ENCODE peak calls at places on chromosomes 7 and 10, in eight cellular contexts. E, D, H, O, R, G, I and L are unnamed samples.
A peak's percentile ranks its signal among the peaks of the same experiment; 100 is the strongest.

GRCh38 chr7:46603780-46604725 is 683.0 kb upstream of the IGFBP3 start:
- DNase-seq in G (peak; percentile 89), I (peak; percentile 93), D (peak; percentile 71), R (peak; percentile 33), O (peak; percentile 21), E (peak; percentile 99), H (peak; percentile 33), L (peak; percentile 97)

GRCh38 chr10:62617702-62618451 is 186.6 kb upstream of the ADO start:
- DNase-seq in D (no peak), E (no peak), H (no peak), R (no peak), I (no peak), G (no peak), O (no peak), L (no peak)

GRCh38 chr7:14073543-14073942 is 84.1 kb upstream of the ETV1 start:
- DNase-seq in R (no peak), G (no peak), I (no peak), E (no peak), O (no peak), D (no peak), H (no peak), L (no peak)

GRCh38 chr10:77173615-77174461 is 463.8 kb downstream of the KCNMA1 start:
- DNase-seq in R (peak; percentile 41), D (peak; percentile 77), I (peak; percentile 82), G (peak; percentile 75), E (peak; percentile 86), O (peak; percentile 50), H (peak; percentile 79), L (no peak)

GRCh38 chr10:78764436-78764835 is 304.3 kb upstream of the ZMIZ1 start:
- DNase-seq in E (no peak), G (no peak), H (no peak), I (no peak), R (no peak), D (no peak), O (no peak), L (no peak)

GRCh38 chr10:88755753-88756152 is 4.1 kb upstream of the LIPN start:
- DNase-seq in G (no peak), D (no peak), E (no peak), I (no peak), R (no peak), O (no peak), H (no peak), L (no peak)

GRCh38 chr7:16347461-16348192 is 73.7 kb downstream of the CRPPA start:
- DNase-seq in H (peak; percentile 13), D (no peak), E (no peak), O (no peak), I (peak; percentile 38), G (no peak), R (no peak), L (no peak)

GRCh38 chr10:122639801-122640200 is 59.8 kb downstream of the C10orf120 start:
- DNase-seq in R (no peak), E (peak; percentile 38), H (no peak), D (no peak), G (no peak), O (no peak), I (no peak), L (no peak)

GRCh38 chr7:78020874-78021249 is 222.3 kb downstream of the PHTF2 start:
- DNase-seq in R (no peak), I (peak; percentile 16), O (no peak), H (no peak), D (no peak), G (no peak), E (no peak), L (no peak)

GRCh38 chr7:2757361-2757903 is 69.4 kb downstream of the AMZ1 start:
- DNase-seq in R (no peak), O (no peak), H (no peak), D (no peak), E (peak; percentile 93), G (no peak), I (no peak), L (no peak)

GRCh38 chr7:106065560-106066500 is 46.3 kb downstream of the SYPL1 start:
- DNase-seq in H (no peak), D (no peak), R (peak; percentile 66), E (peak; percentile 76), O (no peak), I (peak; percentile 29), G (no peak), L (no peak)

GRCh38 chr7:106063039-106063438 is 49.1 kb downstream of the SYPL1 start:
- DNase-seq in G (no peak), D (no peak), I (no peak), H (no peak), E (no peak), R (no peak), O (no peak), L (no peak)

GRCh38 chr7:106063692-106064091 is 48.4 kb downstream of the SYPL1 start:
- DNase-seq in R (no peak), I (no peak), H (no peak), E (no peak), D (no peak), G (no peak), O (no peak), L (no peak)

GRCh38 chr7:106064329-106064728 is 47.8 kb downstream of the SYPL1 start:
- DNase-seq in H (no peak), O (no peak), E (no peak), I (no peak), D (no peak), G (no peak), R (no peak), L (no peak)

DNA sequence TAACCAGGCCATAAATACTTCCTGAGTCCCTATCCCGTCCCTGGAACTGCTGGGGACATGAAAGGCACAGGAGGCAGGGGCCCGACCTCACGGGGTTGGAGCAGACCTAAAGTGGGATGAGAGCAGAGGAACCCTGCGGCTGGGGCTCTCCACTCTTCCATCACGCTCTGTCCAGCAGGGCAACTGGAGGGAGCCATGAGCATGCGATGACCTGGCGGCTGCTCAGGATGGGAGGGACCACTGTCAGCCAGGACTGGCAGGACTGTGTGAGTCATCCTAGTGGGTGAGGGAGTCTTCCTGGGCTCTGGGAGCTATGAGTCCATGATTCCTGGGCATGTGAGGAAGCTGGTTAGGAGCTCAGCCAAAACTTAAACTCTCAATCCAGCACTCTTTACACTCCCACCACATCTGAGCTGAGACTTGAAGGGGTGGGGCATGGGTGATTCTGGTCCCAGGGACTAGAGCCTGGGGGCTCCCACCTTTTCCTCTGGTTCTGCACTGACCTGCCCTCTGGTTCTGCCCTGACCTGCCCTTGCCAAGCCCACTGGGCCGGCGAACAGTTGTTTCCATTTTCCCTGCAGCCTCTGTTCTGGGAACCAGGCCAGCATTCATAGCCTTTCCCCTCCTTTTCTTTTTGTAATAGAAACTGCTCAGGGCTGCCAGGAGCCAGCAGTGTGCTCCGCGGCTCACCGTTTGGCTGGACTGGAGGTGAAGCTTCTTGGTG is 47.1 kb downstream of the SYPL1 start:
- DNase-seq in D (peak; percentile 85), I (peak; percentile 97), O (peak; percentile 59), E (peak; percentile 97), R (peak; percentile 91), G (peak; percentile 88), H (peak; percentile 88), L (peak; percentile 92)
- TF ChIP-seq CTCF in D (no peak), I (no peak), O (no peak), E (no peak), R (no peak), G (no peak), H (no peak), L (no peak)

DNA sequence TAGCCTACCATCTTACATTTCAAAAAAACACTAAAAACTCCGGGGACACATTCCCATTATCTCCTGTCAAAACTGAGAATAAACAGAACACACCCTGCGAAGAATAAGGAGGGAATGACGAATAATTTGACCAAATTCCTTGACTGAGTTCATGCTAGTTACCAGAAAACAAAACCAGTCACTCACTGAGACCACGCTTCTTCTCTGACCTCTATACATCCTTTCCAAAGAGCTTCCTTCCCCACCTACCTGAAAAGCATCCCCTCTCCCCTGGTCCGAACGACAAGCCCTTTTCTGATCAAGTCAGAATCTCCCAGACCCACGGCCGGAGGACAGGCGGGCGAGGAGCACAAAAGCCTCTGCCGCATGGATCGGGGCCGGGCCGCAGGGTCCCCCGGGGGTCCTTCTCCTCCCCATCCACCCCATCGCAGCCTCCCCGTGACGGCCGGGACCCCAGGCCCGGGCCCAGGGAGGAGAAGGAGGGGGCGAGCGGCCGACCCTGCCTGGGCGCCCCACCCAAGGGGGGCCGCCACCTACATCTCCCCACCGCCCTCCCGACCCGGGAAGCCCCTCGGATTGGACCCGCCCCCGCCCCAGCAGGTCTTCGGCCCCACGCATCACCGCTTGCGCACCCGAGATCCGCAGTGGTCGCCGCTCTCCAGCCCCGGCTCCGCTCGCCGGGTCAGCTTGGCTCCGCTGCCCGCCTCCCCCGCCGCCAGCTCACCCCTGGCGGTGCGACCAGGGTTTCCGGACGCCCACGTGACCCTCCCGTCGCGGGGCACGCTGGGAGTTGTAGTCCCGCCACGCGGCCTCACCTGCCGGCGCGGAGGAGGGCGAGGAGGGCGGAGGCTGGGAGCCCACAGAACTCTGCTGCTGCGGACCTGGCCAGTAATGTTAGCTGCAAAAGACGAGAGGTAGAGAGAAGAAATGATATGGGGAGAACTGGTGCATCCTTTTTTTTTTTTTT is at the start of gene SLC37A3:
- DNase-seq in E (peak; percentile 93), G (peak; percentile 74), H (peak; percentile 72), R (peak; percentile 91), O (peak; percentile 87), I (peak; percentile 86), D (peak; percentile 90), L (peak; percentile 81)
- TF ChIP-seq CTCF in E (no peak), G (no peak), H (peak; percentile 14), R (peak; percentile 5), O (no peak), I (no peak), D (no peak), L (no peak)

GRCh38 chr7:115177832-115178231 is 255.9 kb downstream of the MDFIC start:
- DNase-seq in I (no peak), D (no peak), H (no peak), E (no peak), O (no peak), R (no peak), G (no peak), L (no peak)

GRCh38 chr7:115183431-115184057 is 261.6 kb downstream of the MDFIC start:
- DNase-seq in O (no peak), H (no peak), D (no peak), E (no peak), I (no peak), G (no peak), R (no peak), L (no peak)

DNA sequence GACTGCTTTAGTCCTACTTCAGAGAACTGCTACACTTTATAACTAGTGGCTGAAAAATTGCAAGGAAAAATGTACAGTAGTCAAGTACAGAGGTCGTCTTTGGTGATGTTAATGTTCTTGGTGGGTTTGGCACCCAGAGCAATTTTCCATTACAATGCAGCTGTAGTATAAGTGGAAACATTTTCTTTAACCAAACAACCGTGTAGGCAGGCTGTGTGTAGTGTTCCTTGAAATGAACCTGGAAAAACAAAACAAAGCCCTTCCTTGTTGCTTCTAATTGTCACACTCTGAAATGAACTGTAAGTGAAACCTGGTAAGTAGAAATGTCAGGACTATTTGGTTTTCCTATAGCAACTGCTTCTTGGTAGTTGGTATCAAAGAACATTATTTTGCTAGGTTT is 256.9 kb downstream of the MDFIC start:
- DNase-seq in H (peak; percentile 13), D (no peak), R (no peak), E (no peak), I (no peak), G (peak; percentile 32), O (no peak), L (no peak)
- TF ChIP-seq CTCF in H (no peak), D (no peak), R (no peak), E (no peak), I (no peak), G (no peak), O (no peak), L (no peak)

DNA sequence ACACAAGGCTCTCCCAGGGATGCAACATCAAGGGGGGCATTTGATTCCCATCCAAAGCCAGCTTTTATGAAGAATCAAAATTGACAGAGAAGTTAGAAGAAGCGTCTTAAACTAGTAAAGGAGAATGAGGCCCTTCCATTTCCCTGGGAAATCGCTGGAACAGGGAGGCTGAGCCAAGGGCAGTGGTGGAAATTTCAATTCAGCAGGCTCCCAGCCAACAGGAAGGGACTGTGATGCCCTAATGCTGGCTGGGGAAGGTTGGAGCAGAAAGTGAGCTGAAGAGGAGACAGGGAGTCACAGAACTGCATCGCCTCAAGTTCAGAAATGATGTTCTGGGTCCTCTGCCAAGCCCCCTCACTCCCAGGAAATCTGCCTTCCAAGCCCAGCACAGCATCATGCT is 517.3 kb downstream of the GRID1 start:
- DNase-seq in G (no peak), I (no peak), H (no peak), E (no peak), R (no peak), O (no peak), D (no peak), L (peak; percentile 35)
- TF ChIP-seq CTCF in G (no peak), I (no peak), H (no peak), E (no peak), R (no peak), O (no peak), D (no peak), L (no peak)